ENCODE peak calls at places on chromosomes 11 and 22, in seven cellular contexts. One of them, this sample, is unnamed. For H3K4me1, the result is how much of the 10 kb centered on the place peaks cover.

GRCh38 chr11:116732740-116733385 is 39.9 kb downstream of the BUD13 start:
- DNase-seq in IMR-90: peak
- DNase-seq in neuronal stem cell: peak
- DNase-seq in trophoblast cell: peak
- DNase-seq in mesendoderm: peak
- DNase-seq in H1: peak
- DNase-seq in H9: peak
- DNase-seq in this sample: peak

GRCh38 chr22:39959640-39960447 is at the start of gene TMA7B:
- DNase-seq in IMR-90: peak
- DNase-seq in mesendoderm: peak
- DNase-seq in trophoblast cell: no peak
- DNase-seq in H9: peak
- DNase-seq in H1: no peak
- DNase-seq in neuronal stem cell: no peak
- DNase-seq in this sample: peak

GRCh38 chr22:49670610-49671330 is 156.9 kb downstream of the BRD1 start:
- DNase-seq in H9: peak
- DNase-seq in IMR-90: no peak
- DNase-seq in trophoblast cell: no peak
- DNase-seq in H1: no peak
- DNase-seq in neuronal stem cell: peak
- DNase-seq in mesendoderm: peak
- DNase-seq in this sample: no peak

GRCh38 chr11:35362571-35362980 is 56.8 kb downstream of the SLC1A2 start:
- DNase-seq in H9: no peak
- DNase-seq in IMR-90: peak
- DNase-seq in mesendoderm: peak
- DNase-seq in H1: no peak
- DNase-seq in neuronal stem cell: no peak
- DNase-seq in trophoblast cell: peak
- DNase-seq in this sample: no peak

GRCh38 chr11:130801287-130802146 is 114.8 kb downstream of the SNX19 start:
- DNase-seq in IMR-90: peak
- DNase-seq in trophoblast cell: no peak
- DNase-seq in mesendoderm: no peak
- DNase-seq in neuronal stem cell: no peak
- DNase-seq in H9: no peak
- DNase-seq in H1: no peak
- DNase-seq in this sample: no peak

GRCh38 chr11:36744375-36745168 is 146.5 kb upstream of the RAG2 start:
- DNase-seq in neuronal stem cell: peak
- DNase-seq in H1: peak
- DNase-seq in IMR-90: peak
- DNase-seq in H9: peak
- DNase-seq in trophoblast cell: peak
- DNase-seq in mesendoderm: peak
- DNase-seq in this sample: peak

GRCh38 chr11:130512662-130513061 is 64.2 kb downstream of the ADAMTS15 start:
- DNase-seq in neuronal stem cell: no peak
- DNase-seq in trophoblast cell: no peak
- DNase-seq in IMR-90: no peak
- DNase-seq in H1: no peak
- DNase-seq in mesendoderm: no peak
- DNase-seq in H9: no peak
- DNase-seq in this sample: no peak

GRCh38 chr11:108947654-108948570 is 283.0 kb downstream of the DDX10 start:
- DNase-seq in neuronal stem cell: no peak
- DNase-seq in mesendoderm: no peak
- DNase-seq in H1: no peak
- DNase-seq in IMR-90: peak
- DNase-seq in trophoblast cell: peak
- DNase-seq in H9: no peak
- DNase-seq in this sample: peak

GRCh38 chr11:24748261-24748660 is 251.4 kb downstream of the LUZP2 start:
- DNase-seq in H1: no peak
- DNase-seq in H9: no peak
- DNase-seq in trophoblast cell: no peak
- DNase-seq in neuronal stem cell: no peak
- DNase-seq in IMR-90: no peak
- DNase-seq in mesendoderm: no peak
- DNase-seq in this sample: no peak

GRCh38 chr11:44621140-44621681 is 55.7 kb downstream of the CD82 start:
- DNase-seq in IMR-90: peak
- DNase-seq in H9: peak
- DNase-seq in trophoblast cell: peak
- DNase-seq in neuronal stem cell: peak
- DNase-seq in H1: peak
- DNase-seq in mesendoderm: peak
- DNase-seq in this sample: peak

DNA sequence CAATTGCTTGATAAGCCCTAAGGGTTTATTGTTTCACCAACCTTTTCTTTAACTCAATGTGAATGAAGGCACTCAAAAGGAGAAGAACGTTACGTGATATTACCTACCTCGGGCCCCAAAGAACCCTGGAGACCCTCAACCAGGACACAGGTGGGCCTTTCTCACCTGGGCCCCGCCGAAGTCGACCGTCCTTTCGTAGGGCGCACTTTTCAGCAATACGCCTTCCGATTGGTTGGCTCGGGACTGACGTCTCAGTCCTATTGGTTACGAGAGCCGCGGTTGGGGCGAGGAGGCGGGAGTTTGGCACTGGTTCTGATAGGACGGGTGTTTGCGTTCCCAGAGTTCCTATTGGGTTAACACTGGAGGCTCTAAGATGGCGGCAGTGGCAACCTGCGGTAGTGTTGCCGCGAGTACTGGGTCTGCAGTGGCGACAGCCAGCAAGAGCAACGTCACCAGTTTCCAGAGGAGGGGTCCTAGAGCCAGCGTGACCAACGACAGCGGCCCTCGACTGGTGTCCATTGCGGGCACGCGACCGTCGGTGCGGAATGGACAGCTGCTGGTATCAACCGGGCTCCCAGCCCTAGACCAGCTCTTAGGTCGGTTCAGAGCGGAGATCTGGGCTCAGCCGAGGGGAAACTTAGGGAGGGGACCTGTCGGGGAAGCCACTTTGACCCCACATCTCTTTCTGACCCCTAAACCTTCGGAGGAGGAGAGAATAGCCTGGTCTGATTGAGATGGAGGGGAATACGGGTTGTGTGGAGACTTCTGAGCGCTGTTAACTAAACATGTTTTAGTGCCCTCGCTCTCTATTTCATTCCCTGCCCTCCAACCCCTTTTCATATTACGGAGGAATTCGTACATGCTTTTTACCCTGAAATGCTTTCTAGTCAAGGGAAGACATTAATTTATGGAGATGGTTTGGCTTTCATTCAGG is at the start of the genes ELP4 and IMMP1L:
- DNase-seq in neuronal stem cell: peak
- DNase-seq in H1: peak
- DNase-seq in trophoblast cell: peak
- DNase-seq in IMR-90: peak
- DNase-seq in H9: peak
- DNase-seq in mesendoderm: peak
- DNase-seq in this sample: peak
- H3K4me1 ChIP-seq in neuronal stem cell: under half
- H3K4me1 ChIP-seq in H1: under half
- H3K4me1 ChIP-seq in trophoblast cell: under half
- H3K4me1 ChIP-seq in IMR-90: under half
- H3K4me1 ChIP-seq in H9: under half
- H3K4me1 ChIP-seq in mesendoderm: under half
- H3K4me1 ChIP-seq in this sample: under half

GRCh38 chr11:369336-370018 is at the start of gene B4GALNT4:
- DNase-seq in H9: no peak
- DNase-seq in mesendoderm: no peak
- DNase-seq in trophoblast cell: no peak
- DNase-seq in neuronal stem cell: no peak
- DNase-seq in H1: no peak
- DNase-seq in IMR-90: peak
- DNase-seq in this sample: peak
- H3K18ac ChIP-seq in H9: peak
- H3K18ac ChIP-seq in mesendoderm: peak
- H3K18ac ChIP-seq in trophoblast cell: peak
- H3K18ac ChIP-seq in neuronal stem cell: peak
- H3K18ac ChIP-seq in H1: peak
- H3K18ac ChIP-seq in IMR-90: no peak
- H3K18ac ChIP-seq in this sample: peak

GRCh38 chr11:71082454-71082853 is 169.9 kb downstream of the SHANK2 start:
- DNase-seq in H9: no peak
- DNase-seq in IMR-90: no peak
- DNase-seq in H1: no peak
- DNase-seq in neuronal stem cell: no peak
- DNase-seq in trophoblast cell: no peak
- DNase-seq in mesendoderm: no peak
- DNase-seq in this sample: no peak

GRCh38 chr11:71086687-71087258 is 165.6 kb downstream of the SHANK2 start:
- DNase-seq in mesendoderm: peak
- DNase-seq in neuronal stem cell: peak
- DNase-seq in H1: peak
- DNase-seq in H9: peak
- DNase-seq in IMR-90: peak
- DNase-seq in trophoblast cell: peak
- DNase-seq in this sample: peak

GRCh38 chr11:71081704-71082230 is 170.6 kb downstream of the SHANK2 start:
- DNase-seq in trophoblast cell: no peak
- DNase-seq in IMR-90: no peak
- DNase-seq in neuronal stem cell: no peak
- DNase-seq in H9: no peak
- DNase-seq in mesendoderm: no peak
- DNase-seq in H1: no peak
- DNase-seq in this sample: no peak

GRCh38 chr11:71083105-71083504 is 169.3 kb downstream of the SHANK2 start:
- DNase-seq in H9: no peak
- DNase-seq in neuronal stem cell: no peak
- DNase-seq in mesendoderm: no peak
- DNase-seq in trophoblast cell: no peak
- DNase-seq in H1: no peak
- DNase-seq in IMR-90: no peak
- DNase-seq in this sample: no peak

GRCh38 chr11:71084306-71085012 is 167.9 kb downstream of the SHANK2 start:
- DNase-seq in IMR-90: no peak
- DNase-seq in neuronal stem cell: no peak
- DNase-seq in mesendoderm: no peak
- DNase-seq in trophoblast cell: no peak
- DNase-seq in H1: no peak
- DNase-seq in H9: no peak
- DNase-seq in this sample: no peak
- H3K4me1 ChIP-seq in IMR-90: under half
- H3K4me1 ChIP-seq in neuronal stem cell: under half
- H3K4me1 ChIP-seq in mesendoderm: under half
- H3K4me1 ChIP-seq in trophoblast cell: under half
- H3K4me1 ChIP-seq in H1: under half
- H3K4me1 ChIP-seq in H9: under half
- H3K4me1 ChIP-seq in this sample: under half

GRCh38 chr11:2737876-2738275 is 38.1 kb upstream of the KCNQ1OT1 start:
- DNase-seq in H9: no peak
- DNase-seq in H1: no peak
- DNase-seq in mesendoderm: no peak
- DNase-seq in neuronal stem cell: no peak
- DNase-seq in trophoblast cell: no peak
- DNase-seq in IMR-90: no peak
- DNase-seq in this sample: no peak

GRCh38 chr11:2735053-2735589 is 35.3 kb upstream of the KCNQ1OT1 start:
- DNase-seq in H1: no peak
- DNase-seq in H9: no peak
- DNase-seq in trophoblast cell: no peak
- DNase-seq in neuronal stem cell: no peak
- DNase-seq in IMR-90: no peak
- DNase-seq in mesendoderm: no peak
- DNase-seq in this sample: no peak

GRCh38 chr11:2737226-2737590 is 37.4 kb upstream of the KCNQ1OT1 start:
- DNase-seq in mesendoderm: no peak
- DNase-seq in neuronal stem cell: no peak
- DNase-seq in H9: no peak
- DNase-seq in IMR-90: no peak
- DNase-seq in H1: no peak
- DNase-seq in trophoblast cell: no peak
- DNase-seq in this sample: no peak

GRCh38 chr11:2738551-2739431 is 39.0 kb upstream of the KCNQ1OT1 start:
- DNase-seq in H9: no peak
- DNase-seq in IMR-90: no peak
- DNase-seq in neuronal stem cell: no peak
- DNase-seq in trophoblast cell: no peak
- DNase-seq in H1: no peak
- DNase-seq in mesendoderm: no peak
- DNase-seq in this sample: no peak

GRCh38 chr11:2736577-2737225 is 36.9 kb upstream of the KCNQ1OT1 start:
- DNase-seq in IMR-90: no peak
- DNase-seq in trophoblast cell: no peak
- DNase-seq in neuronal stem cell: no peak
- DNase-seq in mesendoderm: no peak
- DNase-seq in H1: no peak
- DNase-seq in H9: no peak
- DNase-seq in this sample: no peak
- H3K18ac ChIP-seq in IMR-90: no peak
- H3K18ac ChIP-seq in trophoblast cell: no peak
- H3K18ac ChIP-seq in neuronal stem cell: peak
- H3K18ac ChIP-seq in mesendoderm: no peak
- H3K18ac ChIP-seq in H1: no peak
- H3K18ac ChIP-seq in H9: no peak
- H3K18ac ChIP-seq in this sample: no peak

GRCh38 chr11:134038897-134039470 is 29.9 kb upstream of the JAM3 start:
- DNase-seq in H9: no peak
- DNase-seq in mesendoderm: no peak
- DNase-seq in trophoblast cell: no peak
- DNase-seq in neuronal stem cell: no peak
- DNase-seq in IMR-90: peak
- DNase-seq in H1: no peak
- DNase-seq in this sample: peak

GRCh38 chr11:134041791-134042696 is 26.8 kb upstream of the JAM3 start:
- DNase-seq in trophoblast cell: no peak
- DNase-seq in mesendoderm: no peak
- DNase-seq in neuronal stem cell: no peak
- DNase-seq in IMR-90: no peak
- DNase-seq in H1: no peak
- DNase-seq in H9: no peak
- DNase-seq in this sample: no peak

GRCh38 chr11:134039726-134040385 is 29.0 kb upstream of the JAM3 start:
- DNase-seq in H9: no peak
- DNase-seq in trophoblast cell: no peak
- DNase-seq in IMR-90: no peak
- DNase-seq in H1: no peak
- DNase-seq in neuronal stem cell: no peak
- DNase-seq in mesendoderm: no peak
- DNase-seq in this sample: no peak

GRCh38 chr11:134041349-134041748 is 27.5 kb upstream of the JAM3 start:
- DNase-seq in H9: no peak
- DNase-seq in trophoblast cell: no peak
- DNase-seq in neuronal stem cell: no peak
- DNase-seq in H1: no peak
- DNase-seq in mesendoderm: no peak
- DNase-seq in IMR-90: no peak
- DNase-seq in this sample: no peak

GRCh38 chr11:134040386-134041297 is 28.2 kb upstream of the JAM3 start:
- DNase-seq in mesendoderm: no peak
- DNase-seq in H1: no peak
- DNase-seq in trophoblast cell: no peak
- DNase-seq in neuronal stem cell: no peak
- DNase-seq in H9: no peak
- DNase-seq in IMR-90: peak
- DNase-seq in this sample: peak
- H3K4me1 ChIP-seq in mesendoderm: under half
- H3K4me1 ChIP-seq in H1: under half
- H3K4me1 ChIP-seq in trophoblast cell: under half
- H3K4me1 ChIP-seq in neuronal stem cell: under half
- H3K4me1 ChIP-seq in H9: under half
- H3K4me1 ChIP-seq in IMR-90: under half
- H3K4me1 ChIP-seq in this sample: under half

This sample was measured in mesenchymal stem cell.